ENCODE peak calls at places on chromosomes 11 and 22, in six cellular contexts. Y, T, P, A, K and U are unnamed samples.

GRCh38 chr11:16785520-16786128 is 47.2 kb downstream of the C11orf58 start:
- DNase-seq in Y (no peak), T (peak), P (peak), A (peak), K (peak), U (peak)

GRCh38 chr11:124717786-124718634 is 21.7 kb upstream of the NRGN start:
- DNase-seq in Y (no peak), T (peak), P (peak), A (no peak), K (peak), U (peak)

GRCh38 chr22:33854724-33855123 is 65.6 kb downstream of the LARGE1 start:
- DNase-seq in Y (no peak), T (no peak), P (no peak), A (no peak), K (no peak), U (no peak)

GRCh38 chr11:111395081-111395480 is 16.0 kb upstream of the POU2AF1 start:
- DNase-seq in Y (no peak), T (no peak), P (no peak), A (no peak), K (no peak), U (no peak)

GRCh38 chr22:32311551-32312071 is 46.1 kb upstream of the RFPL3 start:
- DNase-seq in Y (no peak), T (no peak), P (no peak), A (no peak), K (no peak), U (no peak)

GRCh38 chr22:36328635-36329216 is 59.0 kb downstream of the MYH9 start:
- DNase-seq in Y (peak), T (no peak), P (peak), A (peak), K (peak), U (no peak)

GRCh38 chr11:39190751-39191150 is 2268.7 kb downstream of the LRRC4C start:
- DNase-seq in Y (no peak), T (no peak), P (no peak), A (no peak), K (no peak), U (no peak)

GRCh38 chr22:34804588-34804987 is 261.4 kb upstream of the ISX start:
- DNase-seq in Y (no peak), T (no peak), P (no peak), A (peak), K (no peak), U (no peak)

GRCh38 chr11:96342971-96343711 is at the start of gene MAML2:
- DNase-seq in Y (peak), T (peak), P (peak), A (peak), K (peak), U (peak)

GRCh38 chr22:20239063-20239950 is 28.8 kb downstream of the RTN4R start:
- DNase-seq in Y (no peak), T (no peak), P (no peak), A (no peak), K (peak), U (no peak)

GRCh38 chr22:45762545-45763235 is 91.1 kb downstream of the ATXN10 start:
- DNase-seq in Y (no peak), T (no peak), P (no peak), A (no peak), K (peak), U (no peak)

GRCh38 chr11:45333506-45333971 is 47.4 kb upstream of the SYT13 start:
- DNase-seq in Y (no peak), T (no peak), P (peak), A (peak), K (peak), U (no peak)

GRCh38 chr11:45334410-45334809 is 48.3 kb upstream of the SYT13 start:
- DNase-seq in Y (no peak), T (no peak), P (no peak), A (no peak), K (no peak), U (no peak)

GRCh38 chr11:45331839-45332485 is 45.8 kb upstream of the SYT13 start:
- DNase-seq in Y (no peak), T (no peak), P (no peak), A (no peak), K (no peak), U (no peak)

GRCh38 chr11:45333023-45333422 is 46.9 kb upstream of the SYT13 start:
- DNase-seq in Y (no peak), T (no peak), P (no peak), A (no peak), K (no peak), U (no peak)

GRCh38 chr11:45332486-45332934 is 46.4 kb upstream of the SYT13 start:
- DNase-seq in Y (no peak), T (no peak), P (peak), A (peak), K (peak), U (peak)
- H3K27ac ChIP-seq in Y (peak), T (peak), P (no peak), A (no peak), K (no peak), U (no peak)

GRCh38 chr22:17396531-17396930 is 27.3 kb downstream of the CECR2 start:
- DNase-seq in Y (no peak), T (no peak), P (no peak), A (no peak), K (no peak), U (no peak)
- H3K4me3 ChIP-seq in Y (no peak), T (no peak), P (no peak), A (no peak), K (no peak), U (no peak)

GRCh38 chr11:107276057-107276456 is 181.6 kb downstream of the CWF19L2 start:
- DNase-seq in Y (no peak), T (no peak), P (no peak), A (no peak), K (no peak), U (no peak)
- H3K27ac ChIP-seq in Y (no peak), T (no peak), P (no peak), A (no peak), K (no peak), U (no peak)

GRCh38 chr11:65554842-65555395 is 3.2 kb downstream of the LTBP3 start:
- DNase-seq in Y (no peak), T (no peak), P (no peak), A (no peak), K (no peak), U (no peak)

GRCh38 chr11:65558002-65558784 is at the start of gene LTBP3:
- DNase-seq in Y (peak), T (peak), P (peak), A (no peak), K (peak), U (peak)

GRCh38 chr11:65557280-65558001 is 718 bp downstream of the LTBP3 start:
- DNase-seq in Y (no peak), T (no peak), P (peak), A (no peak), K (no peak), U (no peak)

GRCh38 chr11:65555693-65556231 is 2.4 kb downstream of the LTBP3 start:
- DNase-seq in Y (peak), T (no peak), P (peak), A (no peak), K (peak), U (peak)

DNA sequence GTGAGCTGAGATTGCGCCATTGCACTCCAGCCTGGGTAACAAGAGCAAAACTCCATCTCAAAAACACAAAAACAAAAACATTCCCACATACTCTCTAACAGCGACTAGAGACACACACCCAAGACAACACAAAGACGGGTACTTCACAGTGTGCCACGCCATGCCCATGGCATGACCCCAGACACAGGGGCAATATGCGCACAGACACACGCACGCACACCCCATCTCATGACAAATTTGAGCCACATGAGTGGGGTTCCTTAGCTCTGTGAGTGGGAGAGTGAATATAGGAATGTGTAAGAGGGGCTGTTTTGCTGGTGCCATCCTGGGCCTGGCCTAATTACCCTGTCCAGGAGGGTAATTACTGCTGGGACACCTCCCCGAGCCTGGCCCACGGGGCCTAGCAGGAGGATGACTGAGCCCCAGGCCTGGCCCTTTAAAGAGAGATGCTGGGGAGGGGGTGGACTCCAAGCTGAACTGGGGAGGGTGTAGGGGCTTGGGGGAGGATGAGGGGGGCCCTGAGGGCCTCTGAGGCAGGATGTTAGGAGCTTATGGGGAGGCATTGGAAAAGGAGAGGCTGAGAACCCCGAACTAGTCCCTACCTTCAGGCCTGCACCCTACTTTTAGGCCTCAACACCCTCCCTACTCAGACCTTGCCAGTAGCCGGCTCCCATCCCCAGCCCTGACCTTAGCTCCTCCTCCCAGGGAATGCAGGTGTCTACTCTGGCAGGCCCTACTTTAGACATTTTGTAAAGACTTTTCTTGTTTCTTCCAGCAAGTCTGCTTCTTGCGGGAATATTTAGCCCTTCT is 1.5 kb downstream of the LTBP3 start:
- DNase-seq in Y (no peak), T (no peak), P (no peak), A (no peak), K (no peak), U (no peak)
- H3K4me3 ChIP-seq in Y (peak), T (peak), P (peak), A (no peak), K (peak), U (peak)

GRCh38 chr22:50488006-50488677 is 1.5 kb downstream of the MIOX start:
- DNase-seq in Y (no peak), T (no peak), P (no peak), A (no peak), K (no peak), U (no peak)

GRCh38 chr22:50490531-50491308 is 4.1 kb downstream of the MIOX start:
- DNase-seq in Y (no peak), T (peak), P (no peak), A (peak), K (no peak), U (no peak)

GRCh38 chr22:50487290-50488005 is 789 bp downstream of the MIOX start:
- DNase-seq in Y (no peak), T (no peak), P (no peak), A (no peak), K (no peak), U (no peak)

GRCh38 chr22:50489363-50490243 is 2.9 kb downstream of the MIOX start:
- DNase-seq in Y (no peak), T (no peak), P (no peak), A (no peak), K (no peak), U (no peak)

DNA sequence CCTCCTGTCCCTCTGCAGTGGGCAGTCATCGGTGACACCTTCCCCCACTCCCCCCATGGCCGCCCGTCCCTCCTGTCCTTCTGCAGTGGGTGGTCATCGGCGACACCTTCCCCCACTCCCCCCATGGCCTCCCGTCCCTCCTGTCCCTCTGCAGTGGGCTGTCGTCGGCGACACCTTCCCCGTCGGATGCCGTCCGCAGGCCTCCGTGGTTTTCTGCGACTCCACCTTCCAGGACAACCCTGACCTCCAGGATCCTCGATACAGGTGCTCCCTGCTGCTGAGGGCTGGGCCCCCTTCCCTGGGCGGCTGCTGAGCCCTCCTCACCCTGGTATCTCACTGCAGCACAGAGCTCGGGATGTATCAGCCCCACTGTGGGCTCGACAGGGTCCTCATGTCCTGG is 2.2 kb downstream of the MIOX start:
- DNase-seq in Y (no peak), T (no peak), P (no peak), A (no peak), K (no peak), U (no peak)
- H3K27ac ChIP-seq in Y (no peak), T (no peak), P (no peak), A (no peak), K (no peak), U (no peak)

GRCh38 chr11:73017024-73017751 is 124.9 kb downstream of the FCHSD2 start:
- DNase-seq in Y (no peak), T (no peak), P (no peak), A (no peak), K (no peak), U (no peak)

GRCh38 chr11:73013021-73013420 is 129.1 kb downstream of the FCHSD2 start:
- DNase-seq in Y (no peak), T (no peak), P (no peak), A (no peak), K (no peak), U (no peak)

GRCh38 chr11:73012121-73012863 is 129.8 kb downstream of the FCHSD2 start:
- DNase-seq in Y (no peak), T (no peak), P (peak), A (no peak), K (peak), U (no peak)

GRCh38 chr11:73009972-73010371 is 132.1 kb downstream of the FCHSD2 start:
- DNase-seq in Y (no peak), T (no peak), P (no peak), A (peak), K (no peak), U (no peak)

DNA sequence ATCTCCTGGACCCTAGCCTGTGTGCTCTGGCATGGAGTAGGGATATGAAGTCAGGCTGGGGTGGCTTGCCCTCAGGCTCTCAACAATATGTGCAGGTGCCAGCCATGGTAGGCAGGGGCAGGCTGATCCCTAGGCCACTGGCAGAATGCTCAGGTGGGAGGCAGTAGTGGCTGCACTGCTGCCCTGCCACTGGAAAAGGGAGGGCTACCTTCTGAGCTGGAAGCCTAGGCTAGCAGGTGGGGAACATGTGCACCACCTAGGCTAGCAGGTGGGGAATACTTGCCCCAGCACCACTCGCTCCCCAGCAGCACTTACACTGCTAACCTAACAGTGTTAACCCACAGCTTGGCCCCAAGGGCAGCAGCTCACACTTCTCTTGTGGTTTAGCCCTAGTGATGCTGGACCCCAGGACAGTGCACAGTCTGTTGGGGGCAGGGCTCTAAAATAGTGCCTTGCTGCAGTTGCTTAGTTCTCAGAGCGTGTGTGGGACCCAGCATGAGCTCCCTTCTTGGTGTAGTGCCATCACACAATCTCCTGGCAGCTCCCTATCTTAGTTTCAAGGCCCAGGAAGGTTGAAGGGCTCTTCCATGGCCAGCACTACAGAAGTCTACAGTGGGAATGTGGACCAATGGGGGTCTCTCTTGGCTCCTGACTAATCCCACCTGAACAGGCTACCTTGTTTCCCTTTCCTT is 130.8 kb downstream of the FCHSD2 start:
- DNase-seq in Y (no peak), T (no peak), P (no peak), A (no peak), K (no peak), U (no peak)
- H3K4me3 ChIP-seq in Y (no peak), T (no peak), P (no peak), A (no peak), K (no peak), U (no peak)

DNA sequence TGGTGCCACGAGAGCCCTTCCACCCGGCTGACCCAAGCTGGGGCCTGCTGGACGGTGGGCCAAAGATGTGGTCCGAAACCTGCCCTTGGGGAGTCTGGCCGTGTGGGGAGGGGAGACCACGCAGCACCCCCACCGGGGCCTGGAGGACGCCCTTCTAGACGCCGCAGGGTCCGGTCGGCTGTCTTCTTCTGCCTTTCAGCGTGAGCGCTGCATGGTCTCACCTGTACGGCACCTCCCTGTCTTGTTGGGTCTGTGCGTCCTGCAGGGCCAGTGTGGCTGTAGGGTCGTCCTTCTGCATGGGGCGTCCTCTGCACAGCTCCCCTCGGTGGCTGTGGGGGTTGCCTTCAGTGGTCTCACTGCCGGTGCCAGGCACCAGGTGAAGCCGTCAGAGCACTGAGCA is 2.8 kb downstream of the BRSK2 start:
- DNase-seq in Y (no peak), T (no peak), P (no peak), A (no peak), K (no peak), U (no peak)
- H3K27ac ChIP-seq in Y (no peak), T (no peak), P (no peak), A (no peak), K (no peak), U (no peak)

GRCh38 chr11:47986219-47986618 is 5.9 kb downstream of the PTPRJ start:
- DNase-seq in Y (no peak), T (no peak), P (no peak), A (no peak), K (no peak), U (no peak)
- H3K4me3 ChIP-seq in Y (no peak), T (no peak), P (no peak), A (no peak), K (no peak), U (no peak)

DNA sequence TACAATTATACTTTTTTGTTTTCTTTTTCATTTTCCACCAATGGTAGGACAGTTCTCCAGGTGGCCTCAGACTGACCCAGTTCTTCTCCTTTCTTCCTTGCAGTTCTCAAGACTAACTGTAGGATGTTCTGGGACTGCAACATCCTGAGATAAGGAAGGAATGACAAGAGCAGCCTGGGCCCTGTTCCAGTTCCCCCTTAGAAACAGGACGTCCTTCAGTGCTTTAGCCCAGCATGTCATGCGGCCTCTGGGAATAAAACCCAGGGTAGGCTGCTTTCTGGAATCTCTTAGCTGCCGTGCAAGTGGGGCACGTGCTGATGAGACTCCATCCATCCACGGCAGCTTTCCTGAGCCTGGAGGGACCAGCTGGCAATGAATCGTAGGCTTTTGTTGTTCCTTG is 24.0 kb upstream of the CADM1 start:
- DNase-seq in Y (no peak), T (no peak), P (no peak), A (no peak), K (no peak), U (no peak)
- H3K27ac ChIP-seq in Y (no peak), T (no peak), P (no peak), A (no peak), K (no peak), U (no peak)